ENCODE peak calls at places on chromosomes 3 and 15, in eight cellular contexts. One of them, this sample, is unnamed.

GRCh38 chr3:41234823-41235722 is 35.8 kb downstream of the CTNNB1 start:
- DNase-seq in AG04449: peak; percentile 17
- DNase-seq in body of pancreas: no peak
- DNase-seq in fibroblast of mammary gland: peak; percentile 66
- DNase-seq in GM23248: peak; percentile 64
- DNase-seq in fibroblast of lung: peak; percentile 66
- DNase-seq in adrenal gland: no peak
- DNase-seq in colonic mucosa: no peak
- DNase-seq in this sample: no peak

GRCh38 chr3:133703915-133704314 is 42.2 kb upstream of the TOPBP1 start:
- DNase-seq in fibroblast of mammary gland: no peak
- DNase-seq in GM23248: no peak
- DNase-seq in colonic mucosa: no peak
- DNase-seq in adrenal gland: no peak
- DNase-seq in AG04449: no peak
- DNase-seq in body of pancreas: no peak
- DNase-seq in fibroblast of lung: no peak
- DNase-seq in this sample: no peak

GRCh38 chr3:10974746-10975375 is 17.7 kb upstream of the SLC6A1 start:
- DNase-seq in body of pancreas: no peak
- DNase-seq in GM23248: no peak
- DNase-seq in adrenal gland: no peak
- DNase-seq in fibroblast of mammary gland: no peak
- DNase-seq in fibroblast of lung: no peak
- DNase-seq in AG04449: no peak
- DNase-seq in colonic mucosa: no peak
- DNase-seq in this sample: no peak

GRCh38 chr15:63498815-63499549 is 5.4 kb upstream of the USP3 start:
- DNase-seq in fibroblast of lung: no peak
- DNase-seq in adrenal gland: no peak
- DNase-seq in body of pancreas: no peak
- DNase-seq in fibroblast of mammary gland: no peak
- DNase-seq in colonic mucosa: no peak
- DNase-seq in GM23248: peak; percentile 21
- DNase-seq in AG04449: no peak
- DNase-seq in this sample: no peak

GRCh38 chr3:134463676-134464611 is 21.8 kb downstream of the ANAPC13 start:
- DNase-seq in fibroblast of mammary gland: peak; percentile 99
- DNase-seq in AG04449: peak; percentile 100
- DNase-seq in GM23248: peak; percentile 98
- DNase-seq in fibroblast of lung: peak; percentile 97
- DNase-seq in adrenal gland: no peak
- DNase-seq in body of pancreas: peak; percentile 40
- DNase-seq in colonic mucosa: peak; percentile 28
- DNase-seq in this sample: peak; percentile 85

GRCh38 chr15:66832679-66833078 is 130.6 kb downstream of the SMAD6 start:
- DNase-seq in colonic mucosa: no peak
- DNase-seq in body of pancreas: no peak
- DNase-seq in fibroblast of lung: peak; percentile 70
- DNase-seq in adrenal gland: no peak
- DNase-seq in GM23248: peak; percentile 91
- DNase-seq in fibroblast of mammary gland: peak; percentile 91
- DNase-seq in AG04449: no peak
- DNase-seq in this sample: no peak

GRCh38 chr3:191282262-191283215 is 46.7 kb upstream of the CCDC50 start:
- DNase-seq in fibroblast of lung: peak; percentile 61
- DNase-seq in GM23248: peak; percentile 39
- DNase-seq in body of pancreas: no peak
- DNase-seq in adrenal gland: no peak
- DNase-seq in fibroblast of mammary gland: peak; percentile 69
- DNase-seq in colonic mucosa: no peak
- DNase-seq in AG04449: no peak
- DNase-seq in this sample: peak; percentile 24

GRCh38 chr15:28887344-28888174 is 1.8 kb downstream of the APBA2 start:
- DNase-seq in GM23248: no peak
- DNase-seq in body of pancreas: peak; percentile 66
- DNase-seq in AG04449: no peak
- DNase-seq in adrenal gland: no peak
- DNase-seq in fibroblast of mammary gland: no peak
- DNase-seq in colonic mucosa: no peak
- DNase-seq in fibroblast of lung: no peak
- DNase-seq in this sample: no peak

GRCh38 chr15:49301562-49301961 is 121.5 kb upstream of the FGF7 start:
- DNase-seq in body of pancreas: no peak
- DNase-seq in adrenal gland: no peak
- DNase-seq in GM23248: peak; percentile 50
- DNase-seq in colonic mucosa: no peak
- DNase-seq in fibroblast of mammary gland: peak; percentile 68
- DNase-seq in AG04449: no peak
- DNase-seq in fibroblast of lung: peak; percentile 34
- DNase-seq in this sample: no peak

GRCh38 chr3:64987731-64988130 is 299.9 kb upstream of the ADAMTS9 start:
- DNase-seq in adrenal gland: no peak
- DNase-seq in fibroblast of lung: no peak
- DNase-seq in fibroblast of mammary gland: no peak
- DNase-seq in GM23248: no peak
- DNase-seq in body of pancreas: no peak
- DNase-seq in AG04449: no peak
- DNase-seq in colonic mucosa: no peak
- DNase-seq in this sample: no peak

GRCh38 chr15:97941572-97941971 is 18.9 kb upstream of the ARRDC4 start:
- DNase-seq in GM23248: no peak
- DNase-seq in colonic mucosa: no peak
- DNase-seq in AG04449: no peak
- DNase-seq in fibroblast of lung: no peak
- DNase-seq in fibroblast of mammary gland: no peak
- DNase-seq in body of pancreas: peak; percentile 51
- DNase-seq in adrenal gland: no peak
- DNase-seq in this sample: no peak

GRCh38 chr15:97947465-97948262 is 12.8 kb upstream of the ARRDC4 start:
- DNase-seq in GM23248: peak; percentile 15
- DNase-seq in colonic mucosa: peak; percentile 34
- DNase-seq in fibroblast of lung: no peak
- DNase-seq in body of pancreas: no peak
- DNase-seq in fibroblast of mammary gland: peak; percentile 60
- DNase-seq in adrenal gland: no peak
- DNase-seq in AG04449: no peak
- DNase-seq in this sample: no peak

GRCh38 chr15:97940993-97941392 is 19.5 kb upstream of the ARRDC4 start:
- DNase-seq in GM23248: no peak
- DNase-seq in colonic mucosa: no peak
- DNase-seq in fibroblast of mammary gland: no peak
- DNase-seq in fibroblast of lung: no peak
- DNase-seq in AG04449: no peak
- DNase-seq in adrenal gland: no peak
- DNase-seq in body of pancreas: no peak
- DNase-seq in this sample: no peak

GRCh38 chr15:97944724-97945123 is 15.8 kb upstream of the ARRDC4 start:
- DNase-seq in body of pancreas: no peak
- DNase-seq in fibroblast of lung: no peak
- DNase-seq in GM23248: no peak
- DNase-seq in adrenal gland: no peak
- DNase-seq in AG04449: no peak
- DNase-seq in colonic mucosa: no peak
- DNase-seq in fibroblast of mammary gland: no peak
- DNase-seq in this sample: no peak
- H3K4me3 ChIP-seq in body of pancreas: no peak overlapping the region
- H3K4me3 ChIP-seq in fibroblast of lung: no peak overlapping the region
- H3K4me3 ChIP-seq in GM23248: no peak overlapping the region
- H3K4me3 ChIP-seq in adrenal gland: no peak overlapping the region
- H3K4me3 ChIP-seq in AG04449: no peak overlapping the region
- H3K4me3 ChIP-seq in colonic mucosa: no peak overlapping the region
- H3K4me3 ChIP-seq in fibroblast of mammary gland: no peak overlapping the region
- H3K4me3 ChIP-seq in this sample: no peak overlapping the region

GRCh38 chr15:100920516-100921135 is 1.5 kb downstream of the LRRK1 start:
- DNase-seq in GM23248: no peak
- DNase-seq in fibroblast of lung: no peak
- DNase-seq in AG04449: no peak
- DNase-seq in adrenal gland: no peak
- DNase-seq in colonic mucosa: no peak
- DNase-seq in fibroblast of mammary gland: no peak
- DNase-seq in body of pancreas: no peak
- DNase-seq in this sample: no peak
- H3K4me3 ChIP-seq in GM23248: no peak overlapping the region
- H3K4me3 ChIP-seq in fibroblast of lung: no peak overlapping the region
- H3K4me3 ChIP-seq in AG04449: no peak overlapping the region
- H3K4me3 ChIP-seq in adrenal gland: no peak overlapping the region
- H3K4me3 ChIP-seq in colonic mucosa: peak overlapping the region; percentile 58
- H3K4me3 ChIP-seq in fibroblast of mammary gland: peak overlapping the region; percentile 71
- H3K4me3 ChIP-seq in body of pancreas: no peak overlapping the region
- H3K4me3 ChIP-seq in this sample: no peak overlapping the region

DNA sequence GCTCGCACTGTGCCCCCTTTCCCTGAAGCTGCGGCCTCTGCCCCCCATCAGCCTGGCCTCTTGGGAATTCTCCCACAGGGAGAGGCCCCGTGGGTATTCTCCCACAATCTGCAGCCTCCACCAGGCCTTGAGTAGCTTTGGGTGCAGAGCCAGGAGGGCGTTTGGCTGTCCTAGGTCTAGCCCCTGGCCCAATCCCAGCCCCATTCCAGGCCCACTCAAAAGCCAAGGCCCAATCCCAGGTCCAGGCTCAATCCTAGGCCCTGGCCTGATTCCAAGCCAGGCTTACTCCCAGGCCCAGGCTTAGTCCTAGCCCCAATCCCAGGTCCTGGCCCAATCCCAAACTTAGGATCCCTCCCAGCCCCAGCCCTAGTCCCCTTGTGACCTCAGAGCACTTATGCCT is 59.8 kb downstream of the CHCHD4 start:
- DNase-seq in fibroblast of mammary gland: no peak
- DNase-seq in AG04449: no peak
- DNase-seq in fibroblast of lung: no peak
- DNase-seq in adrenal gland: no peak
- DNase-seq in body of pancreas: no peak
- DNase-seq in colonic mucosa: no peak
- DNase-seq in GM23248: no peak
- DNase-seq in this sample: no peak
- H3K4me3 ChIP-seq in fibroblast of mammary gland: no peak overlapping the region
- H3K4me3 ChIP-seq in AG04449: no peak overlapping the region
- H3K4me3 ChIP-seq in fibroblast of lung: no peak overlapping the region
- H3K4me3 ChIP-seq in adrenal gland: no peak overlapping the region
- H3K4me3 ChIP-seq in body of pancreas: no peak overlapping the region
- H3K4me3 ChIP-seq in colonic mucosa: no peak overlapping the region
- H3K4me3 ChIP-seq in GM23248: no peak overlapping the region
- H3K4me3 ChIP-seq in this sample: no peak overlapping the region

GRCh38 chr15:60047701-60048100 is 43.6 kb downstream of the FOXB1 start:
- DNase-seq in adrenal gland: no peak
- DNase-seq in GM23248: peak; percentile 27
- DNase-seq in fibroblast of lung: peak; percentile 22
- DNase-seq in fibroblast of mammary gland: peak; percentile 12
- DNase-seq in colonic mucosa: no peak
- DNase-seq in body of pancreas: no peak
- DNase-seq in AG04449: no peak
- DNase-seq in this sample: no peak

GRCh38 chr15:60049948-60050347 is 45.8 kb downstream of the FOXB1 start:
- DNase-seq in AG04449: no peak
- DNase-seq in GM23248: no peak
- DNase-seq in fibroblast of lung: no peak
- DNase-seq in body of pancreas: no peak
- DNase-seq in fibroblast of mammary gland: no peak
- DNase-seq in adrenal gland: no peak
- DNase-seq in colonic mucosa: no peak
- DNase-seq in this sample: no peak

GRCh38 chr15:60054472-60054871 is 50.4 kb downstream of the FOXB1 start:
- DNase-seq in AG04449: no peak
- DNase-seq in body of pancreas: no peak
- DNase-seq in adrenal gland: no peak
- DNase-seq in fibroblast of mammary gland: no peak
- DNase-seq in GM23248: no peak
- DNase-seq in fibroblast of lung: no peak
- DNase-seq in colonic mucosa: no peak
- DNase-seq in this sample: no peak

DNA sequence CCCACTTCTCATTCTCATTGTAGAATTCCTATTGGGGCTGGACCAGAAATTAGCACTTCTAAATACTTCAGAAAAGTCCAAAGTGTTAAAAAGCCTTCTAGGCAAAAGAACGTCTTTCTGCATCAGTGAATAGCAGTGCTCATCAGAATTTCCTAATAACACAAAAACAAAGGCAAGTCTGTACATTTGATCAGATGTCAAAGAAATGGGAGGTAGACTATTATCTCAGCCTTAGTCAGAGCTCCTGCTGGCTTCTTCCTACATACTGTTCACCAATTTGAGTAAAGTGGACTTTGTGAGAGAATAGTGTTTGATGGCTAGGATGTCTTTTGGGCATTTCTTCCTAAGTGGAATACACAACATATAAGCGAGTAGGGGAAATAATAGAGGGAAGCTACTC is 48.7 kb downstream of the FOXB1 start:
- DNase-seq in GM23248: no peak
- DNase-seq in adrenal gland: no peak
- DNase-seq in fibroblast of lung: no peak
- DNase-seq in body of pancreas: no peak
- DNase-seq in fibroblast of mammary gland: no peak
- DNase-seq in colonic mucosa: no peak
- DNase-seq in AG04449: no peak
- DNase-seq in this sample: no peak
- H3K4me3 ChIP-seq in GM23248: no peak overlapping the region
- H3K4me3 ChIP-seq in adrenal gland: no peak overlapping the region
- H3K4me3 ChIP-seq in fibroblast of lung: no peak overlapping the region
- H3K4me3 ChIP-seq in body of pancreas: no peak overlapping the region
- H3K4me3 ChIP-seq in fibroblast of mammary gland: no peak overlapping the region
- H3K4me3 ChIP-seq in colonic mucosa: no peak overlapping the region
- H3K4me3 ChIP-seq in AG04449: no peak overlapping the region
- H3K4me3 ChIP-seq in this sample: no peak overlapping the region

DNA sequence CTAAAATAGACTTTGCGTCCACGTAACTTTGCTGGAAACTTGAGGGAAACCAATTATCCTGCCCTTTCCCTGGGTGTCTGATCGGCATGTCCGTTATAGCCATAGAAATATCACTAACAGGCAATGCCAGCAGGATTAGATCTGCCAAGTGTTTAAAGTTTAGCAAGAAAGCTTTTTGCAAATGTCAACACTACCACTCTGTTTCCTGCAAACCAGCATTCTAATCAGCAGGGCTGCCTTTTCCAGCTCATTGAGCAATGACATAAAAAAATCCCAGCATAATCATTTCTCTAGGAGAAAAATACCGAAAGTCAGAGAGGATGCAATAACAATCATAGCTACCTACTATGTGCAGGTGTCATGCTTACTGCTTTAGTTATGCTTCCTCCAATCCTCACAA is 61.0 kb downstream of the NOX5 start:
- DNase-seq in adrenal gland: no peak
- DNase-seq in colonic mucosa: no peak
- DNase-seq in GM23248: no peak
- DNase-seq in body of pancreas: no peak
- DNase-seq in fibroblast of lung: peak; percentile 27
- DNase-seq in fibroblast of mammary gland: no peak
- DNase-seq in AG04449: no peak
- DNase-seq in this sample: peak; percentile 6
- H3K4me3 ChIP-seq in adrenal gland: no peak overlapping the region
- H3K4me3 ChIP-seq in colonic mucosa: no peak overlapping the region
- H3K4me3 ChIP-seq in GM23248: no peak overlapping the region
- H3K4me3 ChIP-seq in body of pancreas: no peak overlapping the region
- H3K4me3 ChIP-seq in fibroblast of lung: no peak overlapping the region
- H3K4me3 ChIP-seq in fibroblast of mammary gland: no peak overlapping the region
- H3K4me3 ChIP-seq in AG04449: no peak overlapping the region
- H3K4me3 ChIP-seq in this sample: no peak overlapping the region

This sample was measured in retinal pigment epithelial cell.